ENCODE peak calls at places on chromosomes 3 and 15, in six cellular contexts. G is CD8-positive, alpha-beta T cell; S is NCI-H1105 treated with DMSO at 0.1 percent for 48 hours; X is IMR-90; U is activated naive CD8-positive, alpha-beta T cell treated with anti-CD3 and anti-CD28 coated beads, Interleukin-2, amount 50 U/mL, for 24 hours; K is sigmoid colon. F is an unnamed sample.

GRCh38 chr3:197889204-197889930 is 60.6 kb upstream of the RPL35A start:
- DNase-seq in G (no peak), S (no peak), X (no peak), U (no peak), K (no peak), F (no peak)

GRCh38 chr15:67068724-67069400 is 3.5 kb downstream of the SMAD3 start:
- DNase-seq in G (no peak), S (no peak), X (peak; percentile 63), U (peak; percentile 38), K (no peak), F (peak; percentile 74)

GRCh38 chr3:54954019-54954418 is 26.2 kb upstream of the LRTM1 start:
- DNase-seq in G (no peak), S (no peak), X (peak; percentile 92), U (no peak), K (no peak), F (peak; percentile 88)

GRCh38 chr3:160400631-160401150 is 1.2 kb downstream of the SMC4 start:
- DNase-seq in G (peak; percentile 14), S (peak; percentile 32), X (no peak), U (peak; percentile 30), K (peak; percentile 60), F (no peak)

GRCh38 chr15:87619161-87619960 is 637.2 kb downstream of the NTRK3 start:
- DNase-seq in G (no peak), S (no peak), X (peak; percentile 44), U (no peak), K (no peak), F (peak; percentile 94)

GRCh38 chr15:67472957-67473356 is 48.0 kb upstream of the C15orf61 start:
- DNase-seq in G (no peak), S (no peak), X (peak; percentile 66), U (no peak), K (no peak), F (peak; percentile 19)

GRCh38 chr15:52337198-52337853 is 41.7 kb upstream of the MYO5C start:
- DNase-seq in G (no peak), S (no peak), X (peak; percentile 77), U (no peak), K (no peak), F (peak; percentile 42)

GRCh38 chr3:32457971-32458471 is 44.6 kb downstream of the CMTM6 start:
- DNase-seq in G (peak; percentile 76), S (no peak), X (no peak), U (peak; percentile 51), K (no peak), F (no peak)

GRCh38 chr3:74613566-74613965 is 893 bp downstream of the CNTN3 start:
- DNase-seq in G (no peak), S (peak; percentile 24), X (peak; percentile 20), U (no peak), K (no peak), F (no peak)

GRCh38 chr3:144375122-144375521 is 403.5 kb downstream of the DIPK2A start:
- DNase-seq in G (no peak), S (no peak), X (no peak), U (no peak), K (no peak), F (no peak)

GRCh38 chr3:14451844-14452533 is 49.6 kb downstream of the SLC6A6 start:
- DNase-seq in G (no peak), S (no peak), X (peak; percentile 98), U (no peak), K (peak; percentile 94), F (peak; percentile 92)